ENCODE peak calls at places on chromosomes 5 and 9, in ten cellular contexts. R, W, X, Z, O, B, L, P, J and S are unnamed samples.

GRCh38 chr9:8858250-8859161 is 1058.9 kb upstream of the DMAC1 start:
- DNase-seq in R (no peak), W (no peak), X (no peak), Z (no peak), O (no peak), B (no peak), L (no peak), P (no peak), J (no peak), S (peak)

GRCh38 chr9:112558476-112558875 is 71.8 kb downstream of the KIAA1958 start:
- DNase-seq in R (no peak), W (no peak), X (peak), Z (no peak), O (no peak), B (no peak), L (no peak), P (peak), J (no peak), S (peak)

GRCh38 chr5:174335682-174336364 is 290.3 kb downstream of the NSG2 start:
- DNase-seq in R (no peak), W (no peak), X (no peak), Z (no peak), O (no peak), B (no peak), L (no peak), P (peak), J (no peak), S (no peak)

GRCh38 chr9:23011669-23012068 is 565.0 kb downstream of the DMRTA1 start:
- DNase-seq in R (no peak), W (no peak), X (no peak), Z (no peak), O (no peak), B (no peak), L (no peak), P (peak), J (no peak), S (peak)

GRCh38 chr5:167899490-167899889 is 392.0 kb upstream of the WWC1 start:
- DNase-seq in R (no peak), W (no peak), X (peak), Z (no peak), O (no peak), B (no peak), L (no peak), P (peak), J (no peak), S (peak)

GRCh38 chr9:37386988-37387387 is 35.5 kb upstream of the GRHPR start:
- DNase-seq in R (no peak), W (no peak), X (no peak), Z (no peak), O (no peak), B (no peak), L (no peak), P (no peak), J (no peak), S (no peak)

GRCh38 chr5:125348221-125348692 is 601.8 kb upstream of the ZNF608 start:
- DNase-seq in R (no peak), W (no peak), X (no peak), Z (no peak), O (no peak), B (no peak), L (peak), P (no peak), J (peak), S (peak)

GRCh38 chr5:67363963-67364362 is 167.4 kb upstream of the CD180 start:
- DNase-seq in R (no peak), W (no peak), X (no peak), Z (no peak), O (no peak), B (no peak), L (no peak), P (no peak), J (no peak), S (no peak)

GRCh38 chr9:129291041-129291501 is 113.0 kb upstream of the IER5L start:
- DNase-seq in R (no peak), W (no peak), X (no peak), Z (no peak), O (no peak), B (no peak), L (no peak), P (no peak), J (no peak), S (no peak)

GRCh38 chr9:128242828-128243485 is 32.9 kb downstream of the GOLGA2 start:
- DNase-seq in R (no peak), W (no peak), X (no peak), Z (no peak), O (no peak), B (no peak), L (no peak), P (no peak), J (no peak), S (peak)

GRCh38 chr5:11890777-11891176 is 13.5 kb downstream of the CTNND2 start:
- DNase-seq in R (no peak), W (no peak), X (no peak), Z (no peak), O (no peak), B (no peak), L (no peak), P (peak), J (no peak), S (no peak)

GRCh38 chr9:113920872-113921271 is 44.8 kb downstream of the ZNF618 start:
- DNase-seq in R (no peak), W (no peak), X (no peak), Z (no peak), O (no peak), B (no peak), L (no peak), P (no peak), J (no peak), S (no peak)

GRCh38 chr5:157582731-157583580 is 7.4 kb upstream of the ADAM19 start:
- DNase-seq in R (no peak), W (no peak), X (no peak), Z (no peak), O (no peak), B (no peak), L (peak), P (no peak), J (no peak), S (no peak)

GRCh38 chr9:95124582-95125359 is 192.7 kb downstream of the FANCC start:
- DNase-seq in R (no peak), W (no peak), X (no peak), Z (no peak), O (no peak), B (no peak), L (no peak), P (no peak), J (no peak), S (no peak)

GRCh38 chr9:96874947-96875459 is 20.7 kb upstream of the ZNF782 start:
- DNase-seq in R (no peak), W (no peak), X (peak), Z (peak), O (no peak), B (no peak), L (no peak), P (peak), J (no peak), S (peak)

GRCh38 chr9:122036988-122037387 is 56.1 kb downstream of the TTLL11 start:
- DNase-seq in R (no peak), W (no peak), X (peak), Z (no peak), O (no peak), B (no peak), L (no peak), P (peak), J (no peak), S (peak)

GRCh38 chr5:172642046-172642409 is 965 bp downstream of the NEURL1B start:
- DNase-seq in R (no peak), W (no peak), X (no peak), Z (no peak), O (no peak), B (no peak), L (no peak), P (peak), J (no peak), S (no peak)

GRCh38 chr5:164505791-164506190 is 1000.4 kb downstream of the MAT2B start:
- DNase-seq in R (no peak), W (no peak), X (no peak), Z (no peak), O (no peak), B (no peak), L (no peak), P (no peak), J (no peak), S (no peak)

GRCh38 chr5:181281984-181282316 is 21.0 kb upstream of the TRIM52 start:
- DNase-seq in R (no peak), W (no peak), X (no peak), Z (no peak), O (no peak), B (no peak), L (no peak), P (no peak), J (no peak), S (no peak)

GRCh38 chr9:92749071-92749933 is 15.3 kb downstream of the BICD2 start:
- DNase-seq in R (peak), W (no peak), X (no peak), Z (no peak), O (no peak), B (no peak), L (no peak), P (no peak), J (peak), S (no peak)

GRCh38 chr9:120477534-120478001 is 102.4 kb downstream of the CDK5RAP2 start:
- DNase-seq in R (peak), W (peak), X (peak), Z (no peak), O (peak), B (peak), L (peak), P (peak), J (peak), S (peak)

GRCh38 chr5:173572431-173573125 is 43.9 kb downstream of the BOD1 start:
- DNase-seq in R (no peak), W (no peak), X (no peak), Z (no peak), O (no peak), B (no peak), L (no peak), P (no peak), J (no peak), S (no peak)

GRCh38 chr9:16540996-16541668 is 329.3 kb downstream of the BNC2 start:
- DNase-seq in R (no peak), W (no peak), X (peak), Z (no peak), O (no peak), B (no peak), L (no peak), P (peak), J (no peak), S (peak)

GRCh38 chr5:79840085-79840990 is 150.7 kb downstream of the CMYA5 start:
- DNase-seq in R (no peak), W (no peak), X (no peak), Z (no peak), O (no peak), B (no peak), L (no peak), P (no peak), J (no peak), S (no peak)

GRCh38 chr5:61450170-61450815 is 118.2 kb downstream of the ZSWIM6 start:
- DNase-seq in R (no peak), W (no peak), X (peak), Z (no peak), O (no peak), B (no peak), L (no peak), P (peak), J (no peak), S (peak)

GRCh38 chr9:33239922-33240321 is at the start of gene SPINK4:
- DNase-seq in R (no peak), W (no peak), X (no peak), Z (no peak), O (no peak), B (no peak), L (no peak), P (no peak), J (no peak), S (peak)

GRCh38 chr5:143442398-143442797 is 38.9 kb upstream of the NR3C1 start:
- DNase-seq in R (no peak), W (no peak), X (peak), Z (no peak), O (no peak), B (no peak), L (no peak), P (peak), J (no peak), S (peak)

GRCh38 chr5:133344266-133344665 is 268.1 kb downstream of the FSTL4 start:
- DNase-seq in R (no peak), W (no peak), X (no peak), Z (no peak), O (no peak), B (no peak), L (no peak), P (no peak), J (no peak), S (no peak)

GRCh38 chr5:1471997-1472963 is 27.0 kb upstream of the SLC6A3 start:
- DNase-seq in R (no peak), W (no peak), X (no peak), Z (no peak), O (no peak), B (no peak), L (no peak), P (no peak), J (no peak), S (no peak)

GRCh38 chr9:23342296-23342695 is 483.7 kb downstream of the ELAVL2 start:
- DNase-seq in R (no peak), W (no peak), X (peak), Z (no peak), O (no peak), B (no peak), L (no peak), P (no peak), J (no peak), S (peak)

GRCh38 chr5:145975361-145976066 is 39.1 kb downstream of the SH3RF2 start:
- DNase-seq in R (no peak), W (no peak), X (peak), Z (no peak), O (no peak), B (no peak), L (no peak), P (peak), J (no peak), S (peak)

GRCh38 chr9:91062281-91062680 is 260.7 kb downstream of the SYK start:
- DNase-seq in R (no peak), W (no peak), X (no peak), Z (no peak), O (no peak), B (no peak), L (no peak), P (no peak), J (no peak), S (no peak)

GRCh38 chr9:15642369-15642962 is 89.6 kb downstream of the CCDC171 start:
- DNase-seq in R (no peak), W (peak), X (peak), Z (peak), O (no peak), B (no peak), L (peak), P (peak), J (peak), S (peak)

GRCh38 chr9:129013674-129014073 is 14.5 kb downstream of the SH3GLB2 start:
- DNase-seq in R (no peak), W (no peak), X (no peak), Z (no peak), O (no peak), B (no peak), L (no peak), P (no peak), J (no peak), S (no peak)

GRCh38 chr9:111937781-111938426 is 41.3 kb downstream of the UGCG start:
- DNase-seq in R (no peak), W (no peak), X (peak), Z (peak), O (peak), B (no peak), L (no peak), P (peak), J (no peak), S (peak)

GRCh38 chr9:88028338-88028737 is 54.0 kb upstream of the CDK20 start:
- DNase-seq in R (no peak), W (no peak), X (no peak), Z (no peak), O (no peak), B (no peak), L (no peak), P (no peak), J (no peak), S (no peak)

GRCh38 chr9:95081998-95082397 is 235.5 kb downstream of the FANCC start:
- DNase-seq in R (no peak), W (no peak), X (no peak), Z (no peak), O (no peak), B (no peak), L (no peak), P (no peak), J (no peak), S (no peak)

GRCh38 chr5:38515648-38516047 is 40.8 kb downstream of the LIFR start:
- DNase-seq in R (no peak), W (peak), X (peak), Z (no peak), O (no peak), B (no peak), L (no peak), P (peak), J (no peak), S (peak)

GRCh38 chr9:133130721-133131244 is 9.7 kb upstream of the RALGDS start:
- DNase-seq in R (no peak), W (no peak), X (no peak), Z (peak), O (no peak), B (no peak), L (no peak), P (no peak), J (no peak), S (no peak)